ENCODE peak calls at places on chromosomes 16 and 17, in five cellular contexts. X is heart right ventricle; G is CD8-positive, alpha-beta T cell; B is HFF-Myc; T is foreskin fibroblast. J is an unnamed sample.

GRCh38 chr16:49876716-49877129 is 20.8 kb upstream of the ZNF423 start:
- DNase-seq in X (peak; percentile 58), B (no peak), T (no peak), G (no peak), J (no peak)

GRCh38 chr17:5921919-5922318 is 148.3 kb upstream of the WSCD1 start:
- DNase-seq in B (no peak), G (no peak), T (no peak), X (no peak), J (no peak)

GRCh38 chr17:81097134-81097942 is 62.4 kb downstream of the BAIAP2 start:
- DNase-seq in X (peak; percentile 70), B (no peak), T (peak; percentile 81), G (peak; percentile 73), J (no peak)

GRCh38 chr17:7842950-7843535 is 9.0 kb downstream of the KDM6B start:
- DNase-seq in B (no peak), T (peak; percentile 94), X (peak; percentile 87), G (no peak), J (no peak)

GRCh38 chr16:27318399-27319256 is 4.9 kb downstream of the IL4R start:
- DNase-seq in G (peak; percentile 64), B (no peak), T (no peak), X (no peak), J (no peak)

GRCh38 chr16:4578961-4579530 is 22.9 kb downstream of the C16orf96 start:
- DNase-seq in B (no peak), X (no peak), G (no peak), T (no peak), J (no peak)

GRCh38 chr17:34634551-34635160 is 55.3 kb downstream of the TMEM132E start:
- DNase-seq in X (no peak), T (no peak), B (no peak), G (no peak), J (no peak)

GRCh38 chr17:77383613-77384608 is 243.1 kb downstream of the SEC14L1 start:
- DNase-seq in X (peak; percentile 79), B (no peak), T (no peak), G (no peak), J (no peak)

GRCh38 chr17:61583242-61583641 is 7.8 kb downstream of the NACA2 start:
- DNase-seq in X (no peak), B (peak; percentile 76), G (no peak), T (peak; percentile 52), J (peak; percentile 16)

GRCh38 chr16:11306997-11307638 is 26.0 kb upstream of the PRM1 start:
- DNase-seq in B (no peak), T (no peak), G (no peak), X (no peak), J (no peak)

GRCh38 chr17:28985950-28986713 is 19.7 kb downstream of the SEZ6 start:
- DNase-seq in G (no peak), T (no peak), B (no peak), X (no peak), J (no peak)

GRCh38 chr17:78839173-78839761 is 1.3 kb downstream of the USP36 start:
- DNase-seq in G (no peak), X (no peak), T (no peak), B (no peak), J (no peak)

GRCh38 chr17:34081269-34081668 is 173.8 kb upstream of the CCL2 start:
- DNase-seq in G (no peak), B (no peak), T (no peak), X (no peak), J (no peak)

GRCh38 chr16:86287641-86288201 is 222.6 kb upstream of the FOXF1 start:
- DNase-seq in X (no peak), G (no peak), T (no peak), B (no peak), J (no peak)

GRCh38 chr16:29898786-29899515 is 399 bp downstream of the SEZ6L2 start:
- DNase-seq in B (no peak), X (no peak), T (peak; percentile 25), G (no peak), J (no peak)

GRCh38 chr17:7176107-7176851 is 2.9 kb downstream of the ASGR1 start:
- DNase-seq in B (no peak), G (no peak), X (no peak), T (no peak), J (no peak)

GRCh38 chr16:6019490-6019991 is 921.9 kb upstream of the EEF2KMT start:
- DNase-seq in G (no peak), X (no peak), T (no peak), B (no peak), J (no peak)

GRCh38 chr17:15081008-15081407 is 184.1 kb downstream of the PMP22 start:
- DNase-seq in B (no peak), X (no peak), T (no peak), G (no peak), J (no peak)

GRCh38 chr17:76811028-76811427 is 57.2 kb upstream of the MGAT5B start:
- DNase-seq in X (no peak), B (no peak), G (no peak), T (no peak), J (no peak)

GRCh38 chr16:69005641-69006355 is 99.7 kb upstream of the HAS3 start:
- DNase-seq in T (no peak), B (no peak), X (no peak), G (no peak), J (no peak)

GRCh38 chr17:7903154-7904103 is 12.7 kb downstream of the RNF227 start:
- DNase-seq in G (no peak), B (no peak), T (no peak), X (no peak), J (no peak)

GRCh38 chr16:49704586-49705155 is 151.2 kb downstream of the ZNF423 start:
- DNase-seq in G (no peak), B (no peak), X (no peak), T (no peak), J (no peak)

GRCh38 chr17:35774499-35774898 is 13.8 kb downstream of the C17orf50 start:
- DNase-seq in B (no peak), X (peak; percentile 29), G (no peak), T (no peak), J (no peak)

GRCh38 chr17:12859520-12859919 is 70.2 kb downstream of the ARHGAP44 start:
- DNase-seq in B (no peak), G (no peak), X (no peak), T (no peak), J (no peak)

GRCh38 chr16:27816561-27816960 is 247.0 kb downstream of the GSG1L start:
- DNase-seq in T (no peak), B (no peak), X (no peak), G (no peak), J (no peak)

GRCh38 chr17:64765191-64765889 is 103.2 kb upstream of the SMURF2 start:
- DNase-seq in B (no peak), X (no peak), T (no peak), G (no peak), J (no peak)

GRCh38 chr16:25143898-25144297 is 32.4 kb downstream of the LCMT1 start:
- DNase-seq in X (no peak), T (no peak), G (no peak), B (no peak), J (no peak)
- TF ChIP-seq CTCF in X (peak; percentile 25), T (no peak), G (no peak), B (peak; percentile 43), J (no peak)

DNA sequence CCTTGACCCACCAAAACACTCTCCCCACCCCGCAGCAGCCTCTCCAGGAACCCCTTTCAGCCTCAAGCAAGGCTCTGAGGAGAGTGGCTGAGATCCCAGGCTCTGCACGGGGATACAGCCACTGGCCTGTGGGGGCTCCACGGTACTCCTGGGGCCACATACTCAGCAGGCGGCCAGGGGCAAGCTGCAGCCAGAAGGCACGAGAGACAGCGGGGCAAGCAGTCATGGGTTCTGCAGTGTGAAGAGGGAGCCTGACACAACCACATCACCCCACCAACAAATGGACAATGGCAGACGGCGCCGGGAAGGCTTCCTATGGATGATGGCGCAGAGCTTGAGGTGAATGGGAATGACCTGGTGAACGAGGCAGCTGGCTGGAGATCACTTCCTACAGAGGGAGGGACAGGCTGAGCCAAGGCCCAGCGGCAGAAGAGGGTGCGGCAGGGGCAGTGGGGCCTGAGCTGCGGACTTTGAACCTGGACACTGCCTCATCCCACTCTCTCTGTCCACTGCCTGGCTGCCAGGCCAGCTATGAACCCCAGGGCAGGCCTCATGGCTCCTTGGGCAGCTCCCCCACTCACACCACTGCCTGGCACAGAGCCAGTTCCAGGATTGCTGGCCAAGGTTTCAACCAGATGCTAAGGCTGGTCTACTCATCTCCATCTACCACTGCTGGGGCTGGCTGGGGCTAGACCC is 10.8 kb upstream of the BCAR1 start:
- DNase-seq in T (no peak), X (peak; percentile 24), G (no peak), B (no peak), J (no peak)
- H3K4me3 ChIP-seq in T (peak overlapping the region; percentile 85), X (peak overlapping the region; percentile 17), G (no peak overlapping the region), B (no peak overlapping the region), J (no peak overlapping the region)

DNA sequence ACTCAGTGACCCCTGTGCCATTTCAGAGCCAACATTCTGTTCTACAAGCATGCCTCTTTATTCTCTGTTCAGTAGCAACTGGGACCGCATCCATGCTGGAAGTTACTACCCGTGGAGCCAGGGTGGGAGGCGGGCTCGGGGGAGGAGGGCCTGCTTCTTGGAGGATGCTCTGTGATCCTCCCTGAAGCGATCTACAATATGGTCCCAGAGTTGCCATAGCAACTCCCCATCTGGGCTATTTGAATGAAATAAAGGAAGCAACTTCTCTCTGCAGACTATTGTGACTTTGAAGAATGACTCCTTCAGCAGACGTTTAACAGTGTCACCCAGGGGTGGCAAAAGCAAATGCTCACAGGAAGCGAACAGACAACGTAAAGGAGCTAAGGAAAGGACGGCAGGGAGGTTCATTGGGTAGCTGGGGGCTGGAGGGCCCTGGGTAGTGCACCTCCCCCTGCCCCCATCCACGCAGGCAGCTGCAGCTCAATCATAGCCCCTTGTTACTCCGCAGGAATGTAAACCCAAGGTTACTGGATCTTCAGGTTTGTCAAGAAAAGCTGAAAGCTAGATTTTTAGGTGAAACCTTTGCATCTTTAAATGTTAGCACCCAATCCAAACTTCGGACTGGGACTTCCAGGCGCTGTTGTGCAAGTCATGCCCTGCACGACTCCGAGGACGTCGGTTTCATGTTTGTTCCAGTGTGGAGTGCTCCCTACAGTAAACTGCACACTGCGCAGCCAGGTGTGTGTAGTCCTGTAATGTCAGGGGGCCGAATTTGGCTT is 51.1 kb upstream of the MEAK7 start:
- DNase-seq in T (no peak), G (no peak), B (no peak), X (no peak), J (no peak)
- TF ChIP-seq CTCF in T (no peak), G (no peak), B (no peak), X (no peak), J (no peak)

DNA sequence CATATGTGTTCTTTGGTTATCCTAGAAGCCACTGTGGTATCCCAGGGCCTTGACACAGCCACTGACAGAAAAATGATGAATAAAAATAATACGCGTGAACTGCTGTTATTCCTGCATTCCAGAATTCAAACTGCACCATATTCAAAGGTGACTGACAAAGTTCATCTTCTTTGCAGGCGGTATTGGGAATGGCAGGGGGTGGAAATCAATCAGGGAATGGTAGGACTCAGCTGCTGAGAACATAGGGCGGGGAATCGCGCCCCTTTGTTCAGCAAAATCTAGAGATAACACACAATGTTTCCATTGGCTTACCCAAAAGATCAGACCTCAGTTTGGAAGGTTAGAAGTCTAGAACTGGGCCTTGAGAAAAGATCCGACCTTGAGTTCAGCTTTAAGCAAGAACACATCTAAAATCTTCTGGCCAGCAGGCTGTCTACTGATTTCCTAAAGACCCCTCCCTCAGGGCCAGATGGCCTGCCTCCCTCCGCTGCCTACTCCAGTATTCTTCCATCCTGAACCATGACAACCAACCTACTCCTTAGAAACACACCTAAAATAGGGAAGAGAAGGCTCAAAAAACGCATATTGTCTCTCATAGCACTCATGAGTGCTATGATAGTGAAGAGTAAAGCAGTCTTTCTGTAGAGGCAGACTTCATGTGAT is 34.1 kb downstream of the CDK5R1 start:
- DNase-seq in G (no peak), B (no peak), X (no peak), T (no peak), J (no peak)
- H3K4me3 ChIP-seq in G (no peak overlapping the region), B (no peak overlapping the region), X (no peak overlapping the region), T (no peak overlapping the region), J (no peak overlapping the region)